ENCODE peak calls at places on chromosome 4, in five cellular contexts. N, U, L, V and F are unnamed samples.
A peak's percentile ranks its signal among the peaks of the same experiment; 100 is the strongest.

GRCh38 chr4:189279188-189279587 is 661.5 kb upstream of the FRG1 start:
- DNase-seq in V (no peak), U (no peak), N (no peak), L (no peak), F (no peak)

GRCh38 chr4:188297873-188298272 is 158.6 kb downstream of the TRIML1 start:
- DNase-seq in L (no peak), U (no peak), N (no peak), V (no peak), F (no peak)

GRCh38 chr4:140884431-140885058 is 128.4 kb upstream of the TBC1D9 start:
- DNase-seq in L (no peak), U (no peak), N (peak; percentile 69), V (peak; percentile 89), F (peak; percentile 66)

GRCh38 chr4:85825937-85826678 is 351.2 kb downstream of the ARHGAP24 start:
- DNase-seq in L (no peak), V (peak; percentile 58), U (no peak), N (peak; percentile 51), F (peak; percentile 6)

GRCh38 chr4:19945979-19946380 is 305.7 kb upstream of the SLIT2 start:
- DNase-seq in N (no peak), U (no peak), L (no peak), V (no peak), F (peak; percentile 76)

GRCh38 chr4:75087865-75088264 is 154.9 kb downstream of the PARM1 start:
- DNase-seq in V (no peak), L (no peak), N (no peak), U (no peak), F (no peak)

GRCh38 chr4:80058740-80059139 is 14.3 kb downstream of the ANTXR2 start:
- DNase-seq in N (no peak), V (no peak), U (peak; percentile 48), L (peak; percentile 48), F (peak; percentile 92)

GRCh38 chr4:76585897-76586360 is 150.9 kb downstream of the SHROOM3 start:
- DNase-seq in N (peak; percentile 65), L (no peak), U (no peak), V (peak; percentile 91), F (no peak)

GRCh38 chr4:3767569-3768288 is 1.5 kb downstream of the ADRA2C start:
- DNase-seq in N (no peak), U (no peak), L (no peak), V (peak; percentile 83), F (no peak)

GRCh38 chr4:75671802-75672421 is 1.3 kb downstream of the G3BP2 start:
- DNase-seq in L (no peak), V (no peak), U (no peak), N (no peak), F (no peak)

GRCh38 chr4:52659722-52660261 is 691 bp upstream of the USP46 start:
- DNase-seq in L (no peak), N (no peak), V (peak; percentile 58), U (peak; percentile 3), F (peak; percentile 61)

GRCh38 chr4:126591583-126591982 is 1041.2 kb upstream of the INTU start:
- DNase-seq in L (no peak), V (no peak), U (no peak), N (no peak), F (no peak)

GRCh38 chr4:138669479-138670165 is 346.0 kb upstream of the NOCT start:
- DNase-seq in V (no peak), L (no peak), U (no peak), N (no peak), F (no peak)

GRCh38 chr4:89196056-89196674 is 84.8 kb downstream of the TIGD2 start:
- DNase-seq in L (no peak), N (no peak), V (no peak), U (no peak), F (no peak)

GRCh38 chr4:3256230-3257124 is 7.5 kb downstream of the MSANTD1 start:
- DNase-seq in U (no peak), L (no peak), V (no peak), N (no peak), F (no peak)

GRCh38 chr4:127503111-127503510 is 129.6 kb upstream of the INTU start:
- DNase-seq in U (no peak), N (no peak), L (no peak), V (peak; percentile 63), F (no peak)

GRCh38 chr4:71141125-71141524 is 147.7 kb downstream of the DCK start:
- DNase-seq in U (no peak), L (no peak), N (no peak), V (no peak), F (peak; percentile 3)

GRCh38 chr4:91111556-91111955 is 984.4 kb downstream of the CCSER1 start:
- DNase-seq in V (no peak), U (no peak), L (no peak), N (no peak), F (no peak)

GRCh38 chr4:113701156-113701555 is 60.4 kb downstream of the CAMK2D start:
- DNase-seq in N (no peak), V (no peak), L (no peak), U (no peak), F (no peak)

GRCh38 chr4:87382931-87383330 is 8.1 kb downstream of the HSD17B11 start:
- DNase-seq in N (no peak), V (no peak), U (no peak), L (no peak), F (no peak)

GRCh38 chr4:186569533-186570192 is 14.3 kb upstream of the MTNR1A start:
- DNase-seq in L (no peak), N (no peak), V (no peak), U (no peak), F (no peak)

GRCh38 chr4:24777528-24777927 is 17.8 kb upstream of the SOD3 start:
- DNase-seq in N (no peak), L (no peak), U (no peak), V (no peak), F (no peak)

GRCh38 chr4:168335621-168336020 is 17.1 kb upstream of the DDX60 start:
- DNase-seq in U (no peak), N (no peak), V (no peak), L (no peak), F (no peak)

GRCh38 chr4:173371292-173372192 is 788 bp downstream of the SAP30 start:
- DNase-seq in V (peak; percentile 83), L (peak; percentile 21), N (peak; percentile 49), U (peak; percentile 42), F (peak; percentile 79)

GRCh38 chr4:77220841-77221613 is 64.0 kb downstream of the CCNG2 start:
- DNase-seq in N (no peak), V (no peak), L (no peak), U (no peak), F (no peak)

GRCh38 chr4:14562901-14563300 is 439.4 kb upstream of the CPEB2 start:
- DNase-seq in V (no peak), L (no peak), U (no peak), N (no peak), F (no peak)

GRCh38 chr4:141207971-141208370 is 12.7 kb upstream of the ZNF330 start:
- DNase-seq in N (no peak), U (no peak), L (no peak), V (no peak), F (no peak)

GRCh38 chr4:80179637-80180161 is 17.6 kb upstream of the PRDM8 start:
- DNase-seq in U (no peak), V (no peak), L (no peak), N (no peak), F (no peak)

GRCh38 chr4:73450398-73451004 is 14.5 kb downstream of the AFP start:
- DNase-seq in L (no peak), N (no peak), U (no peak), V (peak; percentile 25), F (no peak)

GRCh38 chr4:164204434-164204833 is 549.5 kb upstream of the SMIM31 start:
- DNase-seq in U (no peak), N (no peak), L (no peak), V (no peak), F (no peak)

GRCh38 chr4:173014113-173014558 is 154.5 kb upstream of the GALNT7 start:
- DNase-seq in V (peak; percentile 83), U (no peak), L (no peak), N (peak; percentile 44), F (peak; percentile 66)

GRCh38 chr4:168621806-168622589 is 125.1 kb downstream of the PALLD start:
- DNase-seq in V (no peak), N (no peak), U (no peak), L (no peak), F (no peak)

GRCh38 chr4:83231620-83232056 is 53.0 kb downstream of the COQ2 start:
- DNase-seq in L (no peak), V (no peak), N (no peak), U (no peak), F (peak; percentile 96)

GRCh38 chr4:48290146-48290772 is 20.6 kb upstream of the TEC start:
- DNase-seq in N (peak; percentile 55), U (no peak), L (no peak), V (peak; percentile 7), F (peak; percentile 30)

GRCh38 chr4:62899607-62900364 is 1509.5 kb downstream of the TECRL start:
- DNase-seq in V (no peak), L (no peak), U (no peak), N (no peak), F (no peak)

GRCh38 chr4:24799544-24800272 is 4.3 kb downstream of the SOD3 start:
- DNase-seq in L (no peak), V (peak; percentile 47), N (no peak), U (no peak), F (no peak)